ENCODE peak calls at places on chromosomes 5 and 9, in nine cellular contexts. J, C, B, Z, D, U, W, R and M are unnamed samples.

GRCh38 chr9:99059074-99059894 is 45.6 kb upstream of the TGFBR1 start:
- DNase-seq in J (no peak), C (no peak), B (no peak), Z (no peak), D (peak; percentile 42), U (peak; percentile 66), W (no peak), R (no peak), M (no peak)

GRCh38 chr5:36073595-36074216 is 7.0 kb upstream of the UGT3A2 start:
- DNase-seq in J (no peak), C (peak; percentile 84), B (peak; percentile 50), Z (no peak), D (peak; percentile 24), U (peak; percentile 2), W (no peak), R (no peak), M (peak; percentile 11)

GRCh38 chr5:150339841-150340240 is 17.7 kb upstream of the TCOF1 start:
- DNase-seq in J (no peak), C (no peak), B (no peak), Z (no peak), D (no peak), U (no peak), W (no peak), R (no peak), M (no peak)

GRCh38 chr5:72108200-72109050 is 1.1 kb downstream of the MAP1B start:
- DNase-seq in J (peak; percentile 67), C (peak; percentile 94), B (peak; percentile 94), Z (peak; percentile 66), D (peak; percentile 88), U (peak; percentile 79), W (peak; percentile 82), R (no peak), M (peak; percentile 73)

GRCh38 chr5:104126980-104127379 is 564.4 kb upstream of the NUDT12 start:
- DNase-seq in J (no peak), C (no peak), B (no peak), Z (no peak), D (no peak), U (no peak), W (no peak), R (no peak), M (no peak)

GRCh38 chr5:88518131-88519016 is 249.7 kb upstream of the TMEM161B start:
- DNase-seq in J (peak; percentile 41), C (no peak), B (no peak), Z (no peak), D (no peak), U (no peak), W (no peak), R (no peak), M (peak; percentile 95)

GRCh38 chr5:151148583-151148982 is 9.0 kb downstream of the ANXA6 start:
- DNase-seq in J (no peak), C (no peak), B (no peak), Z (no peak), D (no peak), U (no peak), W (no peak), R (no peak), M (no peak)

GRCh38 chr5:95631991-95632675 is 12.2 kb downstream of the GPR150 start:
- DNase-seq in J (peak; percentile 70), C (no peak), B (no peak), Z (no peak), D (peak; percentile 72), U (peak; percentile 61), W (no peak), R (no peak), M (no peak)

GRCh38 chr5:16313761-16314160 is 134.2 kb upstream of the MARCHF11 start:
- DNase-seq in J (no peak), C (no peak), B (no peak), Z (no peak), D (no peak), U (no peak), W (no peak), R (no peak), M (no peak)

GRCh38 chr9:6098431-6098830 is 83.0 kb upstream of the RANBP6 start:
- DNase-seq in J (peak; percentile 56), C (no peak), B (no peak), Z (no peak), D (peak; percentile 57), U (peak; percentile 51), W (no peak), R (no peak), M (peak; percentile 22)

GRCh38 chr9:127887792-127888191 is 10.3 kb upstream of the AK1 start:
- DNase-seq in J (no peak), C (no peak), B (no peak), Z (no peak), D (peak; percentile 49), U (no peak), W (no peak), R (no peak), M (no peak)

GRCh38 chr5:80686757-80687156 is 32.0 kb upstream of the DHFR start:
- DNase-seq in J (peak; percentile 36), C (peak; percentile 45), B (no peak), Z (no peak), D (peak; percentile 46), U (peak; percentile 45), W (no peak), R (no peak), M (peak; percentile 13)

GRCh38 chr9:134637241-134637640 is 4.4 kb upstream of the COL5A1 start:
- DNase-seq in J (no peak), C (no peak), B (no peak), Z (no peak), D (no peak), U (peak; percentile 80), W (no peak), R (no peak), M (peak; percentile 69)

GRCh38 chr5:144697847-144698262 is 527.2 kb downstream of the KCTD16 start:
- DNase-seq in J (peak; percentile 97), C (peak; percentile 14), B (no peak), Z (no peak), D (peak; percentile 97), U (peak; percentile 55), W (no peak), R (no peak), M (peak; percentile 99)

GRCh38 chr9:127128341-127129072 is 6.1 kb upstream of the ANGPTL2 start:
- DNase-seq in J (peak; percentile 39), C (no peak), B (no peak), Z (no peak), D (peak; percentile 65), U (no peak), W (no peak), R (no peak), M (peak; percentile 58)

GRCh38 chr5:103466494-103466893 is 96.1 kb downstream of the NUDT12 start:
- DNase-seq in J (peak; percentile 62), C (no peak), B (no peak), Z (no peak), D (peak; percentile 56), U (no peak), W (no peak), R (no peak), M (peak; percentile 77)

GRCh38 chr5:137649228-137649890 is 86.5 kb downstream of the KLHL3 start:
- DNase-seq in J (peak; percentile 60), C (no peak), B (no peak), Z (no peak), D (peak; percentile 71), U (peak; percentile 30), W (no peak), R (no peak), M (peak; percentile 61)

GRCh38 chr5:66896207-66896606 is 300.0 kb downstream of the MAST4 start:
- DNase-seq in J (peak; percentile 82), C (no peak), B (no peak), Z (no peak), D (peak; percentile 20), U (no peak), W (no peak), R (peak; percentile 84), M (peak; percentile 87)

GRCh38 chr5:147017191-147017590 is 138.6 kb upstream of the PPP2R2B start:
- DNase-seq in J (no peak), C (no peak), B (no peak), Z (no peak), D (no peak), U (peak; percentile 61), W (no peak), R (no peak), M (no peak)

GRCh38 chr9:124010303-124010664 is 1.3 kb upstream of the LHX2 start:
- DNase-seq in J (no peak), C (no peak), B (peak; percentile 16), Z (no peak), D (no peak), U (no peak), W (no peak), R (no peak), M (no peak)

GRCh38 chr9:126965541-126966428 is 51.2 kb downstream of the RALGPS1 start:
- DNase-seq in J (peak; percentile 61), C (peak; percentile 74), B (peak; percentile 67), Z (peak; percentile 28), D (peak; percentile 77), U (peak; percentile 65), W (peak; percentile 20), R (no peak), M (peak; percentile 77)

GRCh38 chr5:175253597-175253996 is 190.4 kb downstream of the DRD1 start:
- DNase-seq in J (peak; percentile 41), C (no peak), B (no peak), Z (no peak), D (peak; percentile 38), U (no peak), W (no peak), R (no peak), M (peak; percentile 39)

GRCh38 chr9:18314321-18314720 is 159.6 kb upstream of the ADAMTSL1 start:
- DNase-seq in J (peak; percentile 10), C (no peak), B (no peak), Z (no peak), D (peak; percentile 44), U (peak; percentile 70), W (no peak), R (no peak), M (no peak)
- H2AFZ ChIP-seq in J (no peak overlapping the region), C (no peak overlapping the region), B (no peak overlapping the region), Z (no peak overlapping the region), D (peak overlapping the region; percentile 61), U (no peak overlapping the region), W (no peak overlapping the region), R (no peak overlapping the region), M (no peak overlapping the region)

DNA sequence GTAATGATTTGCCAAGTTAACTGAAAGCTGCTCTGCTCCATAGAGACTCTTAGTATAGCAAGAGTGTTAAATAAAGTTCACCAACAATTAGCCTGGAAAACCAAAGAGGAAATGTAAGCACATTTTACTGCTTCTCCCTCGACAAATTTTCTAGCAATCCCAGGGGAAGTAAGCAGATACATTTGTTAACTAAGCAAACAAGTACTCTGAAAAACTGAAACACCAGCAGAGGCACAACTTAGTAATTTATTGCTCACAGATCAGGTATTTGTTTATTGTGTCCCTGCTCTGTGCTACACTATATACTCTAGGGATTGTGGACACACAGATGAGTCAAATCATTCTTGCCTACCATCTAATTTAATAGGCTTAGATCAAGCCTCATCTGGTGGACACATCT is 162.1 kb downstream of the GLIS3 start:
- DNase-seq in J (peak; percentile 87), C (no peak), B (no peak), Z (no peak), D (peak; percentile 81), U (peak; percentile 81), W (no peak), R (peak; percentile 59), M (peak; percentile 80)
- H2AFZ ChIP-seq in J (no peak overlapping the region), C (no peak overlapping the region), B (no peak overlapping the region), Z (no peak overlapping the region), D (no peak overlapping the region), U (no peak overlapping the region), W (no peak overlapping the region), R (peak overlapping the region; percentile 13), M (no peak overlapping the region)

GRCh38 chr9:4082948-4083347 is 216.9 kb downstream of the GLIS3 start:
- DNase-seq in J (no peak), C (no peak), B (no peak), Z (no peak), D (no peak), U (no peak), W (no peak), R (no peak), M (no peak)
- H2AFZ ChIP-seq in J (no peak overlapping the region), C (peak overlapping the region; percentile 12), B (no peak overlapping the region), Z (no peak overlapping the region), D (no peak overlapping the region), U (no peak overlapping the region), W (no peak overlapping the region), R (no peak overlapping the region), M (no peak overlapping the region)

GRCh38 chr5:120146787-120147186 is 317.3 kb upstream of the PRR16 start:
- DNase-seq in J (peak; percentile 73), C (no peak), B (no peak), Z (no peak), D (peak; percentile 44), U (peak; percentile 16), W (no peak), R (no peak), M (peak; percentile 79)
- H2AFZ ChIP-seq in J (no peak overlapping the region), C (no peak overlapping the region), B (no peak overlapping the region), Z (no peak overlapping the region), D (no peak overlapping the region), U (no peak overlapping the region), W (no peak overlapping the region), R (no peak overlapping the region), M (peak overlapping the region; percentile 47)